ENCODE peak calls at places on chromosomes 2 and 18, in nine cellular contexts. One of them, this sample, is unnamed.

GRCh38 chr2:237102428-237102827 is 16.7 kb downstream of the COPS8 start:
- ATAC-seq in GM12878: no peak
- ATAC-seq in HCT116: no peak
- ATAC-seq in A549: no peak
- ATAC-seq in right lobe of liver: no peak
- ATAC-seq in HepG2: no peak
- ATAC-seq in heart left ventricle: peak
- ATAC-seq in IMR-90: no peak
- ATAC-seq in upper lobe of left lung: no peak
- ATAC-seq in this sample: no peak

GRCh38 chr2:69111036-69111435 is 98.1 kb downstream of the ANTXR1 start:
- ATAC-seq in GM12878: no peak
- ATAC-seq in HCT116: no peak
- ATAC-seq in A549: no peak
- ATAC-seq in right lobe of liver: no peak
- ATAC-seq in HepG2: no peak
- ATAC-seq in heart left ventricle: no peak
- ATAC-seq in IMR-90: no peak
- ATAC-seq in upper lobe of left lung: no peak
- ATAC-seq in this sample: peak

GRCh38 chr2:144358531-144358930 is 161.4 kb downstream of the ZEB2 start:
- ATAC-seq in GM12878: peak
- ATAC-seq in HCT116: no peak
- ATAC-seq in A549: no peak
- ATAC-seq in right lobe of liver: no peak
- ATAC-seq in HepG2: no peak
- ATAC-seq in heart left ventricle: no peak
- ATAC-seq in IMR-90: no peak
- ATAC-seq in upper lobe of left lung: no peak
- ATAC-seq in this sample: no peak

GRCh38 chr2:157443090-157443489 is 799 bp downstream of the CYTIP start:
- ATAC-seq in GM12878: peak
- ATAC-seq in HCT116: no peak
- ATAC-seq in A549: no peak
- ATAC-seq in right lobe of liver: no peak
- ATAC-seq in HepG2: no peak
- ATAC-seq in heart left ventricle: no peak
- ATAC-seq in IMR-90: no peak
- ATAC-seq in upper lobe of left lung: no peak
- ATAC-seq in this sample: no peak

GRCh38 chr2:197809064-197809463 is 4.7 kb downstream of the PLCL1 start:
- ATAC-seq in GM12878: no peak
- ATAC-seq in HCT116: no peak
- ATAC-seq in A549: no peak
- ATAC-seq in right lobe of liver: no peak
- ATAC-seq in HepG2: no peak
- ATAC-seq in heart left ventricle: peak
- ATAC-seq in IMR-90: no peak
- ATAC-seq in upper lobe of left lung: no peak
- ATAC-seq in this sample: no peak

GRCh38 chr2:9407363-9407811 is 15.9 kb downstream of the ITGB1BP1 start:
- ATAC-seq in GM12878: no peak
- ATAC-seq in HCT116: no peak
- ATAC-seq in A549: no peak
- ATAC-seq in right lobe of liver: no peak
- ATAC-seq in HepG2: peak
- ATAC-seq in heart left ventricle: no peak
- ATAC-seq in IMR-90: no peak
- ATAC-seq in upper lobe of left lung: no peak
- ATAC-seq in this sample: peak

GRCh38 chr2:43758738-43759137 is 15.1 kb upstream of the DYNC2LI1 start:
- ATAC-seq in GM12878: no peak
- ATAC-seq in HCT116: peak
- ATAC-seq in A549: no peak
- ATAC-seq in right lobe of liver: no peak
- ATAC-seq in HepG2: no peak
- ATAC-seq in heart left ventricle: peak
- ATAC-seq in IMR-90: no peak
- ATAC-seq in upper lobe of left lung: no peak
- ATAC-seq in this sample: peak

GRCh38 chr2:133541376-133541775 is 26.9 kb downstream of the NCKAP5 start:
- ATAC-seq in GM12878: no peak
- ATAC-seq in HCT116: no peak
- ATAC-seq in A549: no peak
- ATAC-seq in right lobe of liver: no peak
- ATAC-seq in HepG2: no peak
- ATAC-seq in heart left ventricle: no peak
- ATAC-seq in IMR-90: no peak
- ATAC-seq in upper lobe of left lung: no peak
- ATAC-seq in this sample: no peak

GRCh38 chr2:160353166-160353565 is 140.4 kb downstream of the RBMS1 start:
- ATAC-seq in GM12878: peak
- ATAC-seq in HCT116: peak
- ATAC-seq in A549: no peak
- ATAC-seq in right lobe of liver: no peak
- ATAC-seq in HepG2: peak
- ATAC-seq in heart left ventricle: no peak
- ATAC-seq in IMR-90: no peak
- ATAC-seq in upper lobe of left lung: no peak
- ATAC-seq in this sample: no peak

GRCh38 chr2:189369566-189369965 is 71.7 kb upstream of the WDR75 start:
- ATAC-seq in GM12878: no peak
- ATAC-seq in HCT116: no peak
- ATAC-seq in A549: no peak
- ATAC-seq in right lobe of liver: no peak
- ATAC-seq in HepG2: no peak
- ATAC-seq in heart left ventricle: peak
- ATAC-seq in IMR-90: peak
- ATAC-seq in upper lobe of left lung: no peak
- ATAC-seq in this sample: peak

GRCh38 chr2:105654474-105655004 is 90.2 kb upstream of the NCK2 start:
- ATAC-seq in GM12878: no peak
- ATAC-seq in HCT116: no peak
- ATAC-seq in A549: no peak
- ATAC-seq in right lobe of liver: no peak
- ATAC-seq in HepG2: no peak
- ATAC-seq in heart left ventricle: no peak
- ATAC-seq in IMR-90: no peak
- ATAC-seq in upper lobe of left lung: no peak
- ATAC-seq in this sample: no peak

GRCh38 chr2:236353594-236353942 is 89.4 kb upstream of the ASB18 start:
- ATAC-seq in GM12878: no peak
- ATAC-seq in HCT116: no peak
- ATAC-seq in A549: no peak
- ATAC-seq in right lobe of liver: no peak
- ATAC-seq in HepG2: no peak
- ATAC-seq in heart left ventricle: no peak
- ATAC-seq in IMR-90: no peak
- ATAC-seq in upper lobe of left lung: no peak
- ATAC-seq in this sample: no peak

GRCh38 chr2:27885246-27885645 is 4.9 kb downstream of the RBKS start:
- ATAC-seq in GM12878: no peak
- ATAC-seq in HCT116: no peak
- ATAC-seq in A549: no peak
- ATAC-seq in right lobe of liver: no peak
- ATAC-seq in HepG2: no peak
- ATAC-seq in heart left ventricle: no peak
- ATAC-seq in IMR-90: no peak
- ATAC-seq in upper lobe of left lung: no peak
- ATAC-seq in this sample: no peak

GRCh38 chr2:6929196-6929874 is 12.1 kb downstream of the RNF144A start:
- ATAC-seq in GM12878: no peak
- ATAC-seq in HCT116: no peak
- ATAC-seq in A549: no peak
- ATAC-seq in right lobe of liver: no peak
- ATAC-seq in HepG2: no peak
- ATAC-seq in heart left ventricle: no peak
- ATAC-seq in IMR-90: no peak
- ATAC-seq in upper lobe of left lung: no peak
- ATAC-seq in this sample: no peak

GRCh38 chr2:59875836-59876235 is 677.6 kb downstream of the BCL11A start:
- ATAC-seq in GM12878: no peak
- ATAC-seq in HCT116: no peak
- ATAC-seq in A549: no peak
- ATAC-seq in right lobe of liver: no peak
- ATAC-seq in HepG2: no peak
- ATAC-seq in heart left ventricle: no peak
- ATAC-seq in IMR-90: no peak
- ATAC-seq in upper lobe of left lung: no peak
- ATAC-seq in this sample: no peak

GRCh38 chr2:134739879-134740301 is 21.1 kb upstream of the TMEM163 start:
- ATAC-seq in GM12878: peak
- ATAC-seq in HCT116: no peak
- ATAC-seq in A549: no peak
- ATAC-seq in right lobe of liver: no peak
- ATAC-seq in HepG2: no peak
- ATAC-seq in heart left ventricle: peak
- ATAC-seq in IMR-90: no peak
- ATAC-seq in upper lobe of left lung: peak
- ATAC-seq in this sample: peak

GRCh38 chr2:241686322-241686648 is 330 bp downstream of the DTYMK start:
- ATAC-seq in GM12878: peak
- ATAC-seq in HCT116: peak
- ATAC-seq in A549: peak
- ATAC-seq in right lobe of liver: no peak
- ATAC-seq in HepG2: no peak
- ATAC-seq in heart left ventricle: peak
- ATAC-seq in IMR-90: peak
- ATAC-seq in upper lobe of left lung: no peak
- ATAC-seq in this sample: peak

GRCh38 chr18:56711706-56712445 is 60.7 kb downstream of the WDR7 start:
- ATAC-seq in GM12878: no peak
- ATAC-seq in HCT116: no peak
- ATAC-seq in A549: no peak
- ATAC-seq in right lobe of liver: no peak
- ATAC-seq in HepG2: no peak
- ATAC-seq in heart left ventricle: no peak
- ATAC-seq in IMR-90: peak
- ATAC-seq in upper lobe of left lung: no peak
- ATAC-seq in this sample: no peak

GRCh38 chr2:61017556-61018318 is at the start of the genes PEX13 and PUS10:
- ATAC-seq in GM12878: peak
- ATAC-seq in HCT116: peak
- ATAC-seq in A549: peak
- ATAC-seq in right lobe of liver: peak
- ATAC-seq in HepG2: peak
- ATAC-seq in heart left ventricle: peak
- ATAC-seq in IMR-90: peak
- ATAC-seq in upper lobe of left lung: peak
- ATAC-seq in this sample: peak

GRCh38 chr2:61018319-61018750 is 280 bp upstream of the PUS10 start:
- ATAC-seq in GM12878: peak
- ATAC-seq in HCT116: no peak
- ATAC-seq in A549: peak
- ATAC-seq in right lobe of liver: peak
- ATAC-seq in HepG2: no peak
- ATAC-seq in heart left ventricle: no peak
- ATAC-seq in IMR-90: peak
- ATAC-seq in upper lobe of left lung: no peak
- ATAC-seq in this sample: no peak

GRCh38 chr2:61016392-61017002 is 1.0 kb upstream of the PEX13 start:
- ATAC-seq in GM12878: peak
- ATAC-seq in HCT116: no peak
- ATAC-seq in A549: no peak
- ATAC-seq in right lobe of liver: no peak
- ATAC-seq in HepG2: no peak
- ATAC-seq in heart left ventricle: no peak
- ATAC-seq in IMR-90: peak
- ATAC-seq in upper lobe of left lung: no peak
- ATAC-seq in this sample: no peak

GRCh38 chr2:61015971-61016370 is 1.5 kb upstream of the PEX13 start:
- ATAC-seq in GM12878: no peak
- ATAC-seq in HCT116: no peak
- ATAC-seq in A549: no peak
- ATAC-seq in right lobe of liver: no peak
- ATAC-seq in HepG2: no peak
- ATAC-seq in heart left ventricle: no peak
- ATAC-seq in IMR-90: no peak
- ATAC-seq in upper lobe of left lung: no peak
- ATAC-seq in this sample: no peak

GRCh38 chr2:61017003-61017555 is 441 bp upstream of the PEX13 start:
- ATAC-seq in GM12878: peak
- ATAC-seq in HCT116: peak
- ATAC-seq in A549: peak
- ATAC-seq in right lobe of liver: peak
- ATAC-seq in HepG2: peak
- ATAC-seq in heart left ventricle: peak
- ATAC-seq in IMR-90: peak
- ATAC-seq in upper lobe of left lung: peak
- ATAC-seq in this sample: peak
- TF ChIP-seq POLR2A in GM12878: peak
- TF ChIP-seq POLR2A in HCT116: no peak
- TF ChIP-seq POLR2A in A549: peak
- TF ChIP-seq POLR2A in right lobe of liver: no peak
- TF ChIP-seq POLR2A in HepG2: no peak
- TF ChIP-seq POLR2A in heart left ventricle: no peak
- TF ChIP-seq POLR2A in IMR-90: no peak
- TF ChIP-seq POLR2A in upper lobe of left lung: peak
- TF ChIP-seq POLR2A in this sample: peak

GRCh38 chr18:48931680-48932461 is 18.9 kb downstream of the SMAD7 start:
- ATAC-seq in GM12878: peak
- ATAC-seq in HCT116: no peak
- ATAC-seq in A549: no peak
- ATAC-seq in right lobe of liver: no peak
- ATAC-seq in HepG2: peak
- ATAC-seq in heart left ventricle: no peak
- ATAC-seq in IMR-90: peak
- ATAC-seq in upper lobe of left lung: no peak
- ATAC-seq in this sample: no peak
- TF ChIP-seq CTCF in GM12878: no peak
- TF ChIP-seq CTCF in HCT116: no peak
- TF ChIP-seq CTCF in A549: no peak
- TF ChIP-seq CTCF in right lobe of liver: no peak
- TF ChIP-seq CTCF in HepG2: no peak
- TF ChIP-seq CTCF in heart left ventricle: no peak
- TF ChIP-seq CTCF in IMR-90: no peak
- TF ChIP-seq CTCF in upper lobe of left lung: no peak
- TF ChIP-seq CTCF in this sample: no peak

GRCh38 chr18:70643812-70644211 is 355.0 kb downstream of the SOCS6 start:
- ATAC-seq in GM12878: no peak
- ATAC-seq in HCT116: no peak
- ATAC-seq in A549: no peak
- ATAC-seq in right lobe of liver: no peak
- ATAC-seq in HepG2: no peak
- ATAC-seq in heart left ventricle: no peak
- ATAC-seq in IMR-90: no peak
- ATAC-seq in upper lobe of left lung: no peak
- ATAC-seq in this sample: no peak
- TF ChIP-seq POLR2A in GM12878: no peak
- TF ChIP-seq POLR2A in HCT116: no peak
- TF ChIP-seq POLR2A in A549: no peak
- TF ChIP-seq POLR2A in right lobe of liver: no peak
- TF ChIP-seq POLR2A in HepG2: no peak
- TF ChIP-seq POLR2A in heart left ventricle: no peak
- TF ChIP-seq POLR2A in IMR-90: no peak
- TF ChIP-seq POLR2A in upper lobe of left lung: no peak
- TF ChIP-seq POLR2A in this sample: no peak

GRCh38 chr18:11387880-11388279 is 221.5 kb upstream of the SLC35G4 start:
- ATAC-seq in GM12878: peak
- ATAC-seq in HCT116: peak
- ATAC-seq in A549: peak
- ATAC-seq in right lobe of liver: peak
- ATAC-seq in HepG2: peak
- ATAC-seq in heart left ventricle: peak
- ATAC-seq in IMR-90: no peak
- ATAC-seq in upper lobe of left lung: no peak
- ATAC-seq in this sample: no peak
- TF ChIP-seq CTCF in GM12878: peak
- TF ChIP-seq CTCF in HCT116: peak
- TF ChIP-seq CTCF in A549: no peak
- TF ChIP-seq CTCF in right lobe of liver: peak
- TF ChIP-seq CTCF in HepG2: peak
- TF ChIP-seq CTCF in heart left ventricle: peak
- TF ChIP-seq CTCF in IMR-90: peak
- TF ChIP-seq CTCF in upper lobe of left lung: no peak
- TF ChIP-seq CTCF in this sample: no peak